ENCODE peak calls at places on chromosomes 5 and 9, in eight cellular contexts. H is adrenal gland, V is heart left ventricle, N is lower leg skin, L is erythroblast, F is uterus, Q is A549, I is HCT116. G is an unnamed sample.

GRCh38 chr9:89535461-89535860 is 37.5 kb upstream of the SEMA4D start:
- DNase-seq in F (no peak), H (no peak), I (no peak), Q (no peak), N (no peak), L (no peak), V (no peak), G (no peak)

GRCh38 chr9:13758876-13759275 is 479.4 kb upstream of the MPDZ start:
- DNase-seq in V (peak; percentile 66), I (no peak), L (no peak), N (no peak), H (no peak), F (no peak), Q (no peak), G (no peak)

GRCh38 chr5:51468196-51468595 is 84.9 kb downstream of the ISL1 start:
- DNase-seq in H (no peak), N (no peak), I (no peak), V (no peak), F (no peak), L (no peak), Q (no peak), G (no peak)

GRCh38 chr9:28093141-28093540 is 519.9 kb upstream of the C9orf72 start:
- DNase-seq in H (no peak), Q (no peak), F (no peak), L (no peak), V (no peak), N (no peak), I (no peak), G (no peak)

GRCh38 chr5:176519810-176520720 is 17.1 kb downstream of the RNF44 start:
- DNase-seq in I (no peak), H (no peak), V (no peak), L (no peak), N (no peak), F (no peak), Q (no peak), G (no peak)

GRCh38 chr9:134734270-134734669 is 92.7 kb downstream of the COL5A1 start:
- DNase-seq in H (peak; percentile 19), F (peak; percentile 76), Q (no peak), V (no peak), L (no peak), I (no peak), N (peak; percentile 36), G (peak; percentile 69)

GRCh38 chr5:137636076-137636475 is 99.8 kb downstream of the KLHL3 start:
- DNase-seq in L (no peak), F (no peak), I (no peak), N (no peak), V (no peak), Q (no peak), H (no peak), G (no peak)

GRCh38 chr9:10251490-10251889 is 361.3 kb downstream of the PTPRD start:
- DNase-seq in N (no peak), F (no peak), Q (no peak), L (peak; percentile 48), I (no peak), H (peak; percentile 43), V (no peak), G (no peak)

GRCh38 chr9:29625292-29625731 is 2052.0 kb upstream of the C9orf72 start:
- DNase-seq in I (no peak), Q (no peak), F (no peak), V (no peak), L (no peak), H (no peak), N (no peak), G (no peak)

GRCh38 chr5:124743534-124744169 is 2.8 kb downstream of the ZNF608 start:
- DNase-seq in V (no peak), H (no peak), L (no peak), F (no peak), Q (no peak), N (no peak), I (no peak), G (no peak)

GRCh38 chr9:93224591-93224990 is 40.7 kb downstream of the WNK2 start:
- DNase-seq in F (no peak), I (peak; percentile 7), H (no peak), Q (no peak), L (no peak), N (peak; percentile 39), V (no peak), G (no peak)

GRCh38 chr5:17206021-17206420 is 11.4 kb upstream of the BASP1 start:
- DNase-seq in L (no peak), F (no peak), H (no peak), N (no peak), Q (no peak), V (no peak), I (no peak), G (no peak)
- TF ChIP-seq POLR2A in L (no peak), F (no peak), H (no peak), N (no peak), Q (no peak), V (no peak), I (no peak), G (no peak)

GRCh38 chr5:55750499-55750898 is 12.6 kb downstream of the DDX4 start:
- DNase-seq in I (no peak), L (no peak), N (no peak), Q (no peak), F (no peak), H (no peak), V (no peak), G (no peak)
- TF ChIP-seq POLR2A in I (no peak), L (no peak), N (no peak), Q (no peak), F (no peak), H (no peak), V (no peak), G (no peak)

GRCh38 chr5:142324377-142324870 is 397 bp downstream of the SPRY4 start:
- DNase-seq in I (no peak), Q (peak; percentile 60), F (no peak), L (no peak), H (peak; percentile 45), N (no peak), V (no peak), G (no peak)

GRCh38 chr5:142325677-142326479 is 1.1 kb upstream of the SPRY4 start:
- DNase-seq in N (no peak), F (peak; percentile 53), H (peak; percentile 63), L (peak; percentile 9), Q (peak; percentile 90), V (peak; percentile 70), I (peak; percentile 63), G (peak; percentile 71)

GRCh38 chr5:142326480-142326938 is 1.7 kb upstream of the SPRY4 start:
- DNase-seq in I (no peak), L (no peak), V (no peak), F (no peak), H (no peak), Q (no peak), N (no peak), G (no peak)

GRCh38 chr5:142323480-142324376 is 1.1 kb downstream of the SPRY4 start:
- DNase-seq in L (no peak), V (no peak), I (no peak), H (peak; percentile 53), N (no peak), F (peak; percentile 37), Q (peak; percentile 15), G (no peak)

GRCh38 chr5:142324871-142325676 is at the start of gene SPRY4:
- DNase-seq in V (peak; percentile 95), Q (peak; percentile 93), H (peak; percentile 94), F (peak; percentile 94), I (peak; percentile 95), N (peak; percentile 90), L (peak; percentile 94), G (peak; percentile 75)
- TF ChIP-seq POLR2A in V (peak; percentile 93), Q (peak; percentile 98), H (peak; percentile 98), F (peak; percentile 85), I (peak; percentile 98), N (no peak), L (peak; percentile 42), G (peak; percentile 99)

DNA sequence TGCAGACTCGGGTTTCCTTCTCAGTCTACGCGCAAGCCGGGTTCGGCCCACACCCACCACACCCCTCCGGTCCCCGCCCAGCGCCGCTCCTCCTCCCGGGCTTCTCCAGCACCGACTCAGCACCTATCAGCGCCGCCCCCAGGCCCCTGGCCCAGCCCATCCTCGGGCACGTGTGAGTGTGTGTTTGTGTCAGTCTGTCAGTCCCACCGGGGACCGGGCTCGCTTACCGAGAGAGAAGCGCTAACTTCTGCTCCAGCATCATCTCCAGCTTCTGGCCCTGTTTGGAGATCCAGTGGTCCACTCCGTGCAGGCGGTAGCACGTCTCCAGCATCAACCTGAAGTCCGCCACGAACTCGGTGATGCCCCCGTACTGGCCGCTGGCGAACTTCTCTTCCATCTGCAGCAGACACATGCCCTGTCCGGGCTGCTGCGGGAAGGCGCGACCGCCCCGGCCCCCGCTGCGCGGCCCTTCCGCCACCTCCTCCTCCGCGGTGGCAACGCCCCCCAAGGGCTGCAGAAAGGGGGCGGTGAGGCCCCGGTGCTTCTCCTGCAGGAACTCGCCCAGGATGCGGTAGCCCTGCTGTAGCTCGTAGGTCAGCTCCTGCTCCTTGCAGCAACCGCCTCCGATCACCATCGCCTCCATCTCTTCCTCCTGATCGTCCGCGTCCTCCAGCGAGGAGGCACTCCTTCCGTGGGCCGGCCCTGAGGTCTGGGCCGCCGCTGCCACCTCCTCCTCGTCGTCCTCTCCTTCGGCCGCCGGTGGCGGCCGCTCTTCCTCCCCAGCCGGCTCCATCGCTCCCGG is 8.3 kb downstream of the RANBP6 start:
- DNase-seq in Q (peak; percentile 75), L (peak; percentile 91), F (peak; percentile 75), N (peak; percentile 91), V (peak; percentile 90), I (peak; percentile 72), H (peak; percentile 91), G (peak; percentile 74)
- TF ChIP-seq POLR2A in Q (no peak), L (no peak), F (no peak), N (no peak), V (no peak), I (no peak), H (peak; percentile 23), G (peak; percentile 8)

GRCh38 chr9:96852676-96853075 is 1.6 kb downstream of the ZNF782 start:
- DNase-seq in L (no peak), Q (no peak), V (no peak), F (no peak), I (no peak), H (no peak), N (no peak), G (no peak)

GRCh38 chr9:96854877-96855273 is 561 bp upstream of the ZNF782 start:
- DNase-seq in Q (no peak), V (no peak), H (no peak), F (no peak), I (no peak), L (no peak), N (no peak), G (no peak)

GRCh38 chr9:96853711-96854072 is 622 bp downstream of the ZNF782 start:
- DNase-seq in V (no peak), F (no peak), Q (no peak), H (no peak), N (no peak), L (peak; percentile 38), I (no peak), G (no peak)

GRCh38 chr9:96856363-96857286 is 2.3 kb upstream of the ZNF782 start:
- DNase-seq in I (peak; percentile 45), N (no peak), Q (no peak), H (peak; percentile 75), F (peak; percentile 32), L (peak; percentile 75), V (peak; percentile 44), G (no peak)

GRCh38 chr9:96854073-96854876 is at the start of gene ZNF782:
- DNase-seq in V (peak; percentile 95), Q (peak; percentile 83), F (peak; percentile 93), H (peak; percentile 95), L (peak; percentile 91), N (peak; percentile 93), I (peak; percentile 86), G (peak; percentile 91)
- TF ChIP-seq POLR2A in V (peak; percentile 76), Q (peak; percentile 65), F (peak; percentile 69), H (peak; percentile 64), L (peak; percentile 24), N (no peak), I (peak; percentile 55), G (peak; percentile 75)

GRCh38 chr9:121499427-121500164 is at the start of gene GGTA1:
- DNase-seq in L (peak; percentile 35), I (no peak), N (peak; percentile 62), Q (peak; percentile 57), V (peak; percentile 81), F (peak; percentile 51), H (peak; percentile 73), G (peak; percentile 57)
- TF ChIP-seq POLR2A in L (no peak), I (no peak), N (no peak), Q (no peak), V (peak; percentile 36), F (peak; percentile 12), H (peak; percentile 56), G (no peak)

G was measured in H54.